ENCODE peak calls at places on chromosomes 7 and 10, in seven cellular contexts. L, G, X, K, E, U and I are unnamed samples.
A peak's percentile ranks its signal among the peaks of the same experiment; 100 is the strongest.

GRCh38 chr7:106865130-106866115 is at the start of gene PIK3CG:
- DNase-seq in E (no peak), G (no peak), K (no peak), L (no peak), U (no peak), X (no peak), I (no peak)

GRCh38 chr7:34727464-34727995 is 69.5 kb downstream of the NPSR1 start:
- DNase-seq in L (no peak), U (no peak), K (no peak), G (no peak), X (no peak), E (no peak), I (no peak)

GRCh38 chr10:101558206-101558605 is 29.9 kb downstream of the POLL start:
- DNase-seq in L (no peak), U (no peak), E (no peak), G (no peak), K (no peak), X (peak; percentile 33), I (no peak)

GRCh38 chr10:78623577-78624215 is 445.1 kb upstream of the ZMIZ1 start:
- DNase-seq in L (peak; percentile 35), U (no peak), G (no peak), X (no peak), K (peak; percentile 79), E (peak; percentile 87), I (no peak)

GRCh38 chr7:101239951-101240220 is 2.3 kb upstream of the CLDN15 start:
- DNase-seq in L (no peak), K (no peak), U (no peak), E (no peak), X (no peak), G (no peak), I (no peak)

GRCh38 chr7:88153378-88153777 is 66.5 kb downstream of the SRI start:
- DNase-seq in K (no peak), U (peak; percentile 68), E (no peak), L (no peak), X (no peak), G (no peak), I (no peak)

GRCh38 chr7:86720306-86720705 is 76.6 kb downstream of the GRM3 start:
- DNase-seq in U (no peak), G (no peak), K (no peak), L (no peak), X (no peak), E (no peak), I (no peak)

GRCh38 chr7:33692956-33693355 is 212.4 kb upstream of the BMPER start:
- DNase-seq in E (peak; percentile 91), X (no peak), U (no peak), G (no peak), L (no peak), K (no peak), I (no peak)

GRCh38 chr10:45564303-45564959 is 108.1 kb downstream of the ZFAND4 start:
- DNase-seq in X (no peak), L (no peak), G (no peak), U (no peak), E (no peak), K (no peak), I (no peak)

GRCh38 chr10:79488303-79488702 is 24.0 kb upstream of the EIF5AL1 start:
- DNase-seq in E (peak; percentile 96), K (peak; percentile 81), L (peak; percentile 36), U (no peak), G (no peak), X (peak; percentile 93), I (peak; percentile 85)

DNA sequence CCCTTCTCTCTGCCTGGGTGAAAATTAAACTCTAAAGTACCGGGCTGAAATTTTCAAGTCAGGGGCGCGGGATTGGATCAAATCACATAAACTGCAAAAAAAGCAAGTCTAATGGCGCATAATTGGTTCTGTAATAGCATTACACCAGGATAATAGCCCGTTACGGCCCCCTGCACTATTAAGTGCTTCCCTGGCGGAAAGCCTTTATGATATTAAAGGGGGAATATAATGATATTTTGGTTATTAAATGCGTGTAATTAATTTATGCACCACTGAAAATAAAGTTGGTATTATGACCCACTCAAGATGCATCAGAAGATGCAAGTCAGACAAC is 744 bp upstream of the DRGX start:
- DNase-seq in U (no peak), G (no peak), X (no peak), K (no peak), E (no peak), L (no peak), I (no peak)
- H3K27me3 ChIP-seq in U (peaks cover 100% of the 10 kb centered on the region), G (peaks cover 94% of the 10 kb centered on the region), X (peaks cover 72% of the 10 kb centered on the region), K (peaks cover 99% of the 10 kb centered on the region), E (peaks cover 99% of the 10 kb centered on the region), L (no peaks in the 10 kb centered on the region), I (no peaks in the 10 kb centered on the region)

DNA sequence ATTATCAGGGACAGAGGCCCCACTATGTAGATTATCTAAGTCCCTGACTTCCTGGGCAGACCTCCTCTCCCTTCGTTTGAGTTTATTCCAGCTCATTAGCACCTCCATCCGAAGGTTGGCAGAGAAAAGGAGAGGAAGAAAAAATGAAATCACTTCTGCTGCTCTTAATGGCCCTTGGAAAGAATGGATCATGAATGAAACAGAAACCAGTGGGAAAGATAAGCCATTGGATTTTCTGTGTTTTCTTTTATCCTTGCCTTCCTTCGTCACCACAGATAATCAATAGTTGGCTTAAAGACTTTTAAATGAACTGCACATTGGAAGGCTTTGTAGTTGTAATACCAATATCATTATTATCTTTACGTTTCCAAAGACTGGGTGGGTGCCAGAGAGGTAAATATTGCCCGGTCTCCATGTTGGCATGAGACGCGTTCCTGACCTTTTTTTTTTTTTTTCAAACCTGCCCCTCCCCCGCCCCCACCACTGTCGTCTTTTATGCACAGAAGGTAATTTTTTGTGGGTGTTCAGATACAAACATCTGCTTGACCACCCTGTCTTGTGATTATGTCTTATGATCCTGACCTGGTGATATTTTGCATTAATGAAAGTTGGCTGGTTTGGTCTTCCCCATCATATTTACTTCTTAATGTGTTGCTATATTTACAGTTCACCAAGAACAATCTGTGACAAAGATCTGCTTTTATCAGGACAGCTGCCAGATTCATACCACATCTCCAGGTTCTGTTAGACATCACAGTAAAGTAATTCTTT is 116.8 kb downstream of the ARID5B start:
- DNase-seq in U (no peak), X (no peak), E (no peak), K (no peak), G (no peak), L (peak; percentile 29), I (no peak)
- H3K27ac ChIP-seq in U (no peak overlapping the region), X (peak overlapping the region; percentile 83), E (peak overlapping the region; percentile 75), K (peak overlapping the region; percentile 83), G (peak overlapping the region; percentile 33), L (no peak overlapping the region), I (peak overlapping the region; percentile 44)

GRCh38 chr7:47715631-47716068 is 133.7 kb upstream of the TNS3 start:
- DNase-seq in G (no peak), X (no peak), E (no peak), U (no peak), K (no peak), L (no peak), I (no peak)

GRCh38 chr7:47712416-47712815 is 130.5 kb upstream of the TNS3 start:
- DNase-seq in U (no peak), G (no peak), X (no peak), K (no peak), L (no peak), E (no peak), I (no peak)

GRCh38 chr7:47713595-47713994 is 131.7 kb upstream of the TNS3 start:
- DNase-seq in U (no peak), E (no peak), L (no peak), K (no peak), X (no peak), G (no peak), I (no peak)

GRCh38 chr7:47711776-47712175 is 129.9 kb upstream of the TNS3 start:
- DNase-seq in E (no peak), U (no peak), K (no peak), X (no peak), L (no peak), G (no peak), I (no peak)

DNA sequence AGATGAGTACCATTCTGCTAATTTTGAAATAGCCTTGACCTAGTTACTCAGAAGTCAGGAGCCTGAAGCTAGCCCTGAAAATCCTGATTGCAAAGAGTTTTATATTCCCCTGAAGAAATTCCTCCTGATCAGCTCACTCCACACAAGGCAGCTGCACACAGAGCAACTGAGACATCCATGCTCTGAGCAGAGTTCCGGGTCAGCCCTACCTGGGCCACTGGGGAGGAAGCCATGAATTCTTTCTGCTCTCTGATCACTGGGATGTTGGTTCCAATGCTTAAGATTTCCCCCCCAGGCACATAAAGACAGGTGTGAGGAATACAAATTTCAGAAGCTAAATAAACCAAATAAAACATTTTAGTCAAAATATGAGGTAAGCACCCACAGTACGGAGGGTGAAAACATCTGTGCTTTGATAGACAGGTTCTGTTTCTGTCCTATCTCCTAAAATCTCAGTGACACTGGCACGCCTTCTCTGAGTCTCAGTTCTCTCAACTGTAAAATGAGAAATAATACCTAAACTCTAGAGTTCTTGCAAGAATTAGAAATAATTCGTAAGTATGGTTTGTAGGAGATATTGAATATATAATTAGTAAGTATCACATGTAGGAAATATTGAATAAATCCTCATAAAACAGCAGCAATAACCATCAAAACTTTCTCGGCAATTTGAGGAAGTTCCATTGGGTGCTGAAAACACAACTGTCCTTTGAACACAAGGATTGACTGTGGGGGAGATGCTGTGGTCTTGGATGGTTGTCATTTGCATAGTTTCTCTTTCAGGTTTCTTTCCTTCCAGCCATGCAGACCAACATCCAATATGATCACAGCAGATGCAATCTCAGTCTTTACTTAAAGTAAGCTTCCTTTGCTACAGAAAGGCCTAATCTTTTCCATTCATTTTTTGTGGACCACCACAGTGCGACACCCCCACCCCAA is 133.0 kb upstream of the TNS3 start:
- DNase-seq in E (no peak), L (no peak), U (no peak), X (no peak), K (no peak), G (no peak), I (no peak)
- H3K4me3 ChIP-seq in E (no peak overlapping the region), L (no peak overlapping the region), U (no peak overlapping the region), X (no peak overlapping the region), K (no peak overlapping the region), G (no peak overlapping the region), I (no peak overlapping the region)

GRCh38 chr7:131028293-131028692 is 294.3 kb upstream of the KLF14 start:
- DNase-seq in X (no peak), U (no peak), L (no peak), G (no peak), K (no peak), E (no peak), I (no peak)
- H3K27me3 ChIP-seq in X (no peaks in the 10 kb centered on the region), U (no peaks in the 10 kb centered on the region), L (no peaks in the 10 kb centered on the region), G (no peaks in the 10 kb centered on the region), K (no peaks in the 10 kb centered on the region), E (no peaks in the 10 kb centered on the region), I (no peaks in the 10 kb centered on the region)

GRCh38 chr7:79281406-79281805 is 172.1 kb downstream of the MAGI2 start:
- DNase-seq in G (no peak), L (no peak), K (no peak), E (peak; percentile 36), X (no peak), U (no peak), I (no peak)

GRCh38 chr7:79284226-79284625 is 169.2 kb downstream of the MAGI2 start:
- DNase-seq in X (no peak), E (peak; percentile 64), K (no peak), G (no peak), L (no peak), U (no peak), I (no peak)

GRCh38 chr7:79282882-79283602 is 170.4 kb downstream of the MAGI2 start:
- DNase-seq in U (no peak), L (no peak), X (no peak), K (no peak), G (no peak), E (peak; percentile 73), I (no peak)

GRCh38 chr7:79286181-79286580 is 167.3 kb downstream of the MAGI2 start:
- DNase-seq in K (no peak), U (no peak), G (no peak), L (no peak), X (no peak), E (no peak), I (no peak)

GRCh38 chr7:79282051-79282694 is 171.3 kb downstream of the MAGI2 start:
- DNase-seq in E (peak; percentile 87), L (no peak), U (peak; percentile 53), X (no peak), G (no peak), K (peak; percentile 60), I (no peak)
- H3K27ac ChIP-seq in E (peak overlapping the region; percentile 74), L (no peak overlapping the region), U (no peak overlapping the region), X (no peak overlapping the region), G (no peak overlapping the region), K (no peak overlapping the region), I (no peak overlapping the region)